ENCODE peak calls at places on chromosomes 11 and 22, in nine cellular contexts. H is NCI-H187 treated with DMSO at 0.1 percent for 48 hours; X is islet precursor cell; U is substantia nigra; L is stimulated activated CD8-positive, alpha-beta memory T cell treated with anti-CD3 and anti-CD28 coated beads, Interleukin-15, amount 100 ng/mL, for 48 hours; Z is RWPE1; R is HuH-7; C is lower lobe of right lung; B is HEK293T. G is an unnamed sample.
A peak's percentile ranks its signal among the peaks of the same experiment; 100 is the strongest.

GRCh38 chr11:35932641-35933571 is 11.0 kb upstream of the LDLRAD3 start:
- DNase-seq in H (no peak), X (no peak), U (no peak), L (no peak), Z (no peak), R (no peak), C (no peak), B (no peak), G (no peak)

GRCh38 chr11:114596175-114596919 is 761 bp upstream of the NXPE4 start:
- DNase-seq in H (no peak), X (no peak), U (no peak), L (no peak), Z (no peak), R (no peak), C (no peak), B (no peak), G (no peak)

GRCh38 chr11:119509969-119510401 is 87.0 kb upstream of the THY1 start:
- DNase-seq in H (no peak), X (no peak), U (no peak), L (peak; percentile 25), Z (peak; percentile 21), R (no peak), C (no peak), B (no peak), G (no peak)

GRCh38 chr11:64224891-64225607 is 937 bp downstream of the TRPT1 start:
- DNase-seq in H (no peak), X (no peak), U (no peak), L (no peak), Z (no peak), R (no peak), C (no peak), B (no peak), G (no peak)

GRCh38 chr11:116605543-116605942 is 167.2 kb downstream of the BUD13 start:
- DNase-seq in H (no peak), X (peak; percentile 90), U (no peak), L (peak; percentile 3), Z (peak; percentile 47), R (peak; percentile 64), C (no peak), B (peak; percentile 69), G (no peak)

GRCh38 chr11:86427441-86427840 is 52.8 kb downstream of the CCDC81 start:
- DNase-seq in H (no peak), X (no peak), U (no peak), L (no peak), Z (no peak), R (no peak), C (no peak), B (no peak), G (no peak)

GRCh38 chr11:67053896-67054850 is 2.5 kb upstream of the RHOD start:
- DNase-seq in H (no peak), X (no peak), U (no peak), L (no peak), Z (peak; percentile 91), R (peak; percentile 100), C (no peak), B (peak; percentile 76), G (peak; percentile 46)

GRCh38 chr11:119907934-119908760 is 179.1 kb upstream of the NECTIN1 start:
- DNase-seq in H (no peak), X (no peak), U (no peak), L (no peak), Z (no peak), R (no peak), C (no peak), B (no peak), G (no peak)

GRCh38 chr11:117882539-117882938 is 6.1 kb upstream of the FXYD6 start:
- DNase-seq in H (no peak), X (peak; percentile 47), U (no peak), L (no peak), Z (no peak), R (no peak), C (no peak), B (no peak), G (no peak)

GRCh38 chr11:66106786-66107599 is 36.9 kb downstream of the PACS1 start:
- DNase-seq in H (no peak), X (peak; percentile 90), U (no peak), L (peak; percentile 49), Z (no peak), R (no peak), C (no peak), B (no peak), G (no peak)

GRCh38 chr11:28526406-28526751 is 418.2 kb downstream of the METTL15 start:
- DNase-seq in H (no peak), X (no peak), U (no peak), L (no peak), Z (no peak), R (no peak), C (no peak), B (no peak), G (no peak)

GRCh38 chr22:17633217-17633997 is 4.9 kb upstream of the ATP6V1E1 start:
- DNase-seq in H (no peak), X (peak; percentile 89), U (no peak), L (no peak), Z (peak; percentile 75), R (no peak), C (no peak), B (no peak), G (no peak)

GRCh38 chr22:38802671-38803121 is 8.8 kb upstream of the DNAL4 start:
- DNase-seq in H (no peak), X (no peak), U (no peak), L (no peak), Z (peak; percentile 90), R (peak; percentile 36), C (no peak), B (no peak), G (peak; percentile 24)

GRCh38 chr11:131910491-131911387 is 540.3 kb downstream of the NTM start:
- DNase-seq in H (no peak), X (peak; percentile 65), U (no peak), L (no peak), Z (peak; percentile 22), R (no peak), C (no peak), B (no peak), G (no peak)